ENCODE peak calls at places on chromosomes 4 and X, in nine cellular contexts. C is colonic mucosa, A is AG08396, T is HTR-8/SVneo, K is SW480, Z is WERI-Rb-1, F is KBM-7, I is left ventricle myocardium superior, Y is activated B cell treated with CpG ODN at 0.5 μM for 24 hours. L is an unnamed sample.

GRCh38 chr4:184728858-184729257 is 5.0 kb downstream of the CENPU start:
- DNase-seq in K (no peak), C (no peak), A (no peak), I (no peak), Y (no peak), F (no peak), Z (no peak), T (no peak), L (no peak)

GRCh38 chrX:67346667-67347066 is 197.2 kb upstream of the AR start:
- DNase-seq in Z (no peak), I (no peak), C (no peak), K (peak), F (no peak), A (no peak), Y (no peak), T (no peak), L (no peak)

GRCh38 chrX:41116948-41117347 is 31.7 kb downstream of the USP9X start:
- DNase-seq in K (no peak), T (no peak), F (no peak), C (no peak), Z (no peak), Y (no peak), I (no peak), A (no peak), L (no peak)

GRCh38 chr4:81220269-81220668 is 5.2 kb upstream of the PRKG2 start:
- DNase-seq in F (no peak), K (no peak), T (no peak), Z (no peak), Y (no peak), C (no peak), A (no peak), I (no peak), L (no peak)

GRCh38 chrX:106615041-106615440 is 3.3 kb downstream of the RADX start:
- DNase-seq in K (no peak), T (no peak), C (no peak), A (no peak), Y (no peak), F (no peak), I (no peak), Z (no peak), L (no peak)

GRCh38 chr4:76276813-76277212 is 25.3 kb downstream of the FAM47E start:
- DNase-seq in I (no peak), A (no peak), C (no peak), Z (no peak), T (no peak), K (no peak), Y (no peak), F (peak), L (no peak)

GRCh38 chrX:111322231-111322855 is 52.1 kb upstream of the CAPN6 start:
- DNase-seq in Y (no peak), T (no peak), Z (no peak), A (no peak), C (no peak), F (peak), I (no peak), K (no peak), L (no peak)

GRCh38 chrX:8927066-8927465 is 106.9 kb downstream of the FAM9B start:
- DNase-seq in Z (no peak), C (no peak), K (no peak), T (no peak), I (no peak), A (no peak), F (no peak), Y (no peak), L (no peak)

GRCh38 chr4:3062466-3062865 is 11.9 kb downstream of the HTT-AS start:
- DNase-seq in Y (no peak), T (no peak), I (no peak), A (peak), C (no peak), F (peak), K (no peak), Z (no peak), L (no peak)

GRCh38 chr4:42404001-42404400 is 6.7 kb downstream of the SHISA3 start:
- DNase-seq in Y (no peak), A (no peak), F (no peak), C (no peak), Z (no peak), K (no peak), I (no peak), T (no peak), L (peak)

GRCh38 chrX:153375571-153375970 is 25.6 kb downstream of the PNMA6E start:
- DNase-seq in I (no peak), A (no peak), F (no peak), Z (no peak), K (no peak), Y (no peak), C (no peak), T (no peak), L (no peak)

GRCh38 chr4:52729586-52729985 is 21.6 kb downstream of the ERVMER34-1 start:
- DNase-seq in I (no peak), Y (no peak), F (no peak), K (no peak), C (no peak), T (no peak), Z (no peak), A (no peak), L (no peak)

GRCh38 chr4:87559090-87559837 is 30.1 kb upstream of the SPARCL1 start:
- DNase-seq in I (no peak), Y (no peak), Z (no peak), A (no peak), K (peak), C (no peak), F (peak), T (no peak), L (peak)

GRCh38 chr4:156771171-156771837 is 200.3 kb downstream of the PDGFC start:
- DNase-seq in I (no peak), F (peak), T (peak), K (peak), Z (peak), A (peak), Y (no peak), C (no peak), L (peak)

GRCh38 chr4:184568770-184569169 is 80.5 kb downstream of the CASP3 start:
- DNase-seq in C (no peak), F (peak), A (no peak), K (no peak), T (no peak), I (no peak), Y (no peak), Z (no peak), L (no peak)

GRCh38 chrX:23788521-23788920 is 5.5 kb downstream of the SAT1 start:
- DNase-seq in A (no peak), K (peak), Y (no peak), T (no peak), I (no peak), F (no peak), C (no peak), Z (no peak), L (no peak)

GRCh38 chrX:9464435-9465371 is at the start of gene TBL1X:
- DNase-seq in C (peak), K (peak), T (peak), F (peak), Z (peak), Y (peak), A (peak), I (peak), L (peak)

GRCh38 chr4:187663076-187663475 is 332.5 kb upstream of the ZFP42 start:
- DNase-seq in C (no peak), K (no peak), T (no peak), Z (no peak), A (no peak), F (no peak), Y (no peak), I (no peak), L (no peak)

GRCh38 chr4:76811604-76812412 is 86.1 kb downstream of the SOWAHB start:
- DNase-seq in C (no peak), A (no peak), K (no peak), F (no peak), Z (no peak), I (peak), T (no peak), Y (no peak), L (no peak)

GRCh38 chrX:29940750-29941149 is 274.6 kb upstream of the MAGEB2 start:
- DNase-seq in Z (no peak), F (no peak), A (no peak), I (no peak), K (no peak), C (no peak), T (no peak), Y (no peak), L (no peak)

GRCh38 chr4:156193116-156193515 is 239.4 kb upstream of the CTSO start:
- DNase-seq in T (peak), Y (no peak), F (no peak), C (no peak), K (no peak), I (no peak), Z (no peak), A (no peak), L (no peak)

GRCh38 chrX:20414781-20415445 is 148.2 kb upstream of the RPS6KA3 start:
- DNase-seq in T (no peak), F (no peak), Y (no peak), C (no peak), A (no peak), Z (no peak), I (no peak), K (no peak), L (no peak)

GRCh38 chr4:122577808-122578781 is 42.8 kb downstream of the IL21 start:
- DNase-seq in Z (peak), T (peak), C (peak), K (peak), F (peak), Y (no peak), A (peak), I (no peak), L (peak)

GRCh38 chr4:70437212-70437611 is 34.8 kb upstream of the MUC7 start:
- DNase-seq in C (no peak), K (no peak), I (no peak), Z (no peak), Y (no peak), A (no peak), F (no peak), T (no peak), L (no peak)